ENCODE peak calls at places on chromosomes 11 and 22, in four cellular contexts. One of them, this sample, is unnamed.

GRCh38 chr11:82326853-82327252 is 406.8 kb downstream of the FAM181B start:
- DNase-seq in left ventricle myocardium inferior: no peak
- DNase-seq in dorsolateral prefrontal cortex: no peak
- DNase-seq in glutamatergic neuron: no peak
- DNase-seq in this sample: no peak

GRCh38 chr11:110044226-110044968 is 48.8 kb upstream of the ZC3H12C start:
- DNase-seq in left ventricle myocardium inferior: no peak
- DNase-seq in dorsolateral prefrontal cortex: no peak
- DNase-seq in glutamatergic neuron: no peak
- DNase-seq in this sample: no peak

GRCh38 chr11:129315781-129316579 is 59.7 kb upstream of the BARX2 start:
- DNase-seq in left ventricle myocardium inferior: no peak
- DNase-seq in dorsolateral prefrontal cortex: no peak
- DNase-seq in glutamatergic neuron: no peak
- DNase-seq in this sample: peak; percentile 10

GRCh38 chr11:34886609-34887008 is 29.6 kb downstream of the APIP start:
- DNase-seq in left ventricle myocardium inferior: no peak
- DNase-seq in dorsolateral prefrontal cortex: no peak
- DNase-seq in glutamatergic neuron: no peak
- DNase-seq in this sample: no peak

GRCh38 chr11:31690041-31690440 is 121.1 kb downstream of the PAX6 start:
- DNase-seq in left ventricle myocardium inferior: no peak
- DNase-seq in dorsolateral prefrontal cortex: no peak
- DNase-seq in glutamatergic neuron: no peak
- DNase-seq in this sample: no peak

GRCh38 chr11:86201371-86201770 is 43.2 kb upstream of the EED start:
- DNase-seq in left ventricle myocardium inferior: no peak
- DNase-seq in dorsolateral prefrontal cortex: no peak
- DNase-seq in glutamatergic neuron: no peak
- DNase-seq in this sample: no peak

GRCh38 chr22:37546436-37547248 is 13.6 kb upstream of the CDC42EP1 start:
- DNase-seq in left ventricle myocardium inferior: peak; percentile 78
- DNase-seq in dorsolateral prefrontal cortex: peak; percentile 64
- DNase-seq in glutamatergic neuron: no peak
- DNase-seq in this sample: no peak

GRCh38 chr11:114075891-114076441 is 16.5 kb downstream of the ZBTB16 start:
- DNase-seq in left ventricle myocardium inferior: no peak
- DNase-seq in dorsolateral prefrontal cortex: no peak
- DNase-seq in glutamatergic neuron: peak; percentile 67
- DNase-seq in this sample: peak; percentile 69

GRCh38 chr11:84498016-84498415 is 1129.1 kb downstream of the DLG2 start:
- DNase-seq in left ventricle myocardium inferior: no peak
- DNase-seq in dorsolateral prefrontal cortex: peak; percentile 44
- DNase-seq in glutamatergic neuron: no peak
- DNase-seq in this sample: no peak

GRCh38 chr11:111575748-111576147 is 26.5 kb upstream of the SIK2 start:
- DNase-seq in left ventricle myocardium inferior: no peak
- DNase-seq in dorsolateral prefrontal cortex: no peak
- DNase-seq in glutamatergic neuron: no peak
- DNase-seq in this sample: no peak

GRCh38 chr11:1943977-1944376 is 3.2 kb upstream of the MRPL23 start:
- DNase-seq in left ventricle myocardium inferior: no peak
- DNase-seq in dorsolateral prefrontal cortex: no peak
- DNase-seq in glutamatergic neuron: no peak
- DNase-seq in this sample: peak; percentile 1

GRCh38 chr22:35352214-35353111 is 28.4 kb upstream of the HMOX1 start:
- DNase-seq in left ventricle myocardium inferior: peak; percentile 74
- DNase-seq in dorsolateral prefrontal cortex: peak; percentile 63
- DNase-seq in glutamatergic neuron: peak; percentile 70
- DNase-seq in this sample: peak; percentile 39

GRCh38 chr11:70567680-70568503 is 169.6 kb downstream of the CTTN start:
- DNase-seq in left ventricle myocardium inferior: peak; percentile 55
- DNase-seq in dorsolateral prefrontal cortex: no peak
- DNase-seq in glutamatergic neuron: peak; percentile 16
- DNase-seq in this sample: peak; percentile 31

GRCh38 chr22:38886333-38886732 is 14.3 kb upstream of the CBX6 start:
- DNase-seq in left ventricle myocardium inferior: no peak
- DNase-seq in dorsolateral prefrontal cortex: no peak
- DNase-seq in glutamatergic neuron: no peak
- DNase-seq in this sample: no peak

GRCh38 chr22:49638788-49639187 is 188.9 kb downstream of the BRD1 start:
- DNase-seq in left ventricle myocardium inferior: no peak
- DNase-seq in dorsolateral prefrontal cortex: peak; percentile 56
- DNase-seq in glutamatergic neuron: no peak
- DNase-seq in this sample: no peak

GRCh38 chr22:48926663-48927062 is 901.0 kb downstream of the BRD1 start:
- DNase-seq in left ventricle myocardium inferior: no peak
- DNase-seq in dorsolateral prefrontal cortex: no peak
- DNase-seq in glutamatergic neuron: no peak
- DNase-seq in this sample: no peak

GRCh38 chr11:59429924-59430516 is 3.8 kb upstream of the OR5A2 start:
- DNase-seq in left ventricle myocardium inferior: no peak
- DNase-seq in dorsolateral prefrontal cortex: no peak
- DNase-seq in glutamatergic neuron: no peak
- DNase-seq in this sample: peak; percentile 37

GRCh38 chr11:124945826-124946225 is 8.2 kb upstream of the CCDC15 start:
- DNase-seq in left ventricle myocardium inferior: no peak
- DNase-seq in dorsolateral prefrontal cortex: no peak
- DNase-seq in glutamatergic neuron: no peak
- DNase-seq in this sample: no peak

GRCh38 chr11:64688534-64688982 is 34.4 kb downstream of the NRXN2 start:
- DNase-seq in left ventricle myocardium inferior: peak; percentile 90
- DNase-seq in dorsolateral prefrontal cortex: peak; percentile 92
- DNase-seq in glutamatergic neuron: peak; percentile 96
- DNase-seq in this sample: peak; percentile 99
- TF ChIP-seq CTCF in left ventricle myocardium inferior: peak; percentile 96
- TF ChIP-seq CTCF in dorsolateral prefrontal cortex: peak; percentile 98
- TF ChIP-seq CTCF in glutamatergic neuron: peak; percentile 96
- TF ChIP-seq CTCF in this sample: peak; percentile 96

GRCh38 chr11:40391679-40392078 is 1067.8 kb downstream of the LRRC4C start:
- DNase-seq in left ventricle myocardium inferior: no peak
- DNase-seq in dorsolateral prefrontal cortex: no peak
- DNase-seq in glutamatergic neuron: no peak
- DNase-seq in this sample: no peak

GRCh38 chr11:40387240-40387980 is 1072.0 kb downstream of the LRRC4C start:
- DNase-seq in left ventricle myocardium inferior: no peak
- DNase-seq in dorsolateral prefrontal cortex: no peak
- DNase-seq in glutamatergic neuron: no peak
- DNase-seq in this sample: no peak

GRCh38 chr11:40393511-40393910 is 1065.9 kb downstream of the LRRC4C start:
- DNase-seq in left ventricle myocardium inferior: no peak
- DNase-seq in dorsolateral prefrontal cortex: no peak
- DNase-seq in glutamatergic neuron: no peak
- DNase-seq in this sample: no peak

GRCh38 chr11:40384991-40385390 is 1074.5 kb downstream of the LRRC4C start:
- DNase-seq in left ventricle myocardium inferior: no peak
- DNase-seq in dorsolateral prefrontal cortex: no peak
- DNase-seq in glutamatergic neuron: no peak
- DNase-seq in this sample: no peak

GRCh38 chr11:40388097-40388818 is 1071.2 kb downstream of the LRRC4C start:
- DNase-seq in left ventricle myocardium inferior: no peak
- DNase-seq in dorsolateral prefrontal cortex: no peak
- DNase-seq in glutamatergic neuron: no peak
- DNase-seq in this sample: no peak
- TF ChIP-seq CTCF in left ventricle myocardium inferior: no peak
- TF ChIP-seq CTCF in dorsolateral prefrontal cortex: no peak
- TF ChIP-seq CTCF in glutamatergic neuron: no peak
- TF ChIP-seq CTCF in this sample: no peak

GRCh38 chr11:9761441-9761945 is 97.6 kb downstream of the SWAP70 start:
- DNase-seq in left ventricle myocardium inferior: no peak
- DNase-seq in dorsolateral prefrontal cortex: no peak
- DNase-seq in glutamatergic neuron: no peak
- DNase-seq in this sample: no peak
- TF ChIP-seq CTCF in left ventricle myocardium inferior: no peak
- TF ChIP-seq CTCF in dorsolateral prefrontal cortex: no peak
- TF ChIP-seq CTCF in glutamatergic neuron: no peak
- TF ChIP-seq CTCF in this sample: no peak

DNA sequence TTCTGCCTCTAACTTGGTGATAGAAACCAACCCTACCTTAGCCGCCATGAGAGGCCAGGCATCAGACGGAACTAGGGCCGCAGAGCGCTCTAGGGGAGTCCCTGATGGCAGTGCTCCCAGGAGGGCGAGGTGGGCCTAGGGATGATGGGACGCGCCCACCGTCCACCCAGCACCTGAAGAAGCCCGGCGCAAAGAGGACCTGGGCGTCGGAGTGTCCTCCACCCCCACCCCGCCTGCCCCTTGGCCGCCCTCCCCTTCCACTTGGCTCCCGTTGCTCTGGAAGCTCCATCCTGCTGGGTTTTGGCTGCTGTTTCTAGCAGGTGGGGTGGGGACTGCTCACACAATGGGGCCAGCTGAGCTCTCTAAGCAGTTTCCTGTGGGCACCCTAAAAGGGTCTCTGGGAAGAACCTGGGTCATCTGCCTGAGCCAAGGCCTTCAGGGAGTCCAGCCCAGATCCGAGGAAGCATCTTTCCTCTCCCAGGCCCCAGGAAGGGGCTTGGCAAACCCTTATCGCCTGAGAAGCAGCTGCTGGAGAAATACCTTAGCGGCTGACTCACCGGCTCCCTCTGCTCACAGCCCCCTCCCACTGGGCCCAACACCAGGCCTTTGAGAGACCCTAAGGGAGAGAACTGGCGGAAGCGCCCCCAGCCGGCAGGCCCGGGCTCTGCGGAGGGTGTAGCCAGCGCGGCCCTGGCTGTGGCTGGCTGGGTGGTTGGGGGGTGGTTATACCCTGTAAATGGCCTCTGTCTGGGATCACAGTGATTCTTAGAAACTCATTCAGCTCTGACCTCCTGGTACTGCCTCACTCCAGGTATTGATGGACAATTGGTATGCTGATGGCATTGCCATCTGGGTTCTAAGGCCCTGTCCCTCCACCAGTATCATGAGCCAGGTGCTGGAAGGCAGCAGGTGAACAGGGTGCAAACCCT is 19.3 kb downstream of the CREB3L1 start:
- DNase-seq in left ventricle myocardium inferior: peak; percentile 57
- DNase-seq in dorsolateral prefrontal cortex: no peak
- DNase-seq in glutamatergic neuron: peak; percentile 79
- DNase-seq in this sample: peak; percentile 72
- TF ChIP-seq CTCF in left ventricle myocardium inferior: peak; percentile 63
- TF ChIP-seq CTCF in dorsolateral prefrontal cortex: peak; percentile 44
- TF ChIP-seq CTCF in glutamatergic neuron: peak; percentile 52
- TF ChIP-seq CTCF in this sample: peak; percentile 45

GRCh38 chr11:10302744-10303557 is 1.9 kb upstream of the ADM start:
- DNase-seq in left ventricle myocardium inferior: peak; percentile 89
- DNase-seq in dorsolateral prefrontal cortex: peak; percentile 67
- DNase-seq in glutamatergic neuron: peak; percentile 57
- DNase-seq in this sample: peak; percentile 61
- TF ChIP-seq CTCF in left ventricle myocardium inferior: peak; percentile 12
- TF ChIP-seq CTCF in dorsolateral prefrontal cortex: peak; percentile 17
- TF ChIP-seq CTCF in glutamatergic neuron: no peak
- TF ChIP-seq CTCF in this sample: no peak

DNA sequence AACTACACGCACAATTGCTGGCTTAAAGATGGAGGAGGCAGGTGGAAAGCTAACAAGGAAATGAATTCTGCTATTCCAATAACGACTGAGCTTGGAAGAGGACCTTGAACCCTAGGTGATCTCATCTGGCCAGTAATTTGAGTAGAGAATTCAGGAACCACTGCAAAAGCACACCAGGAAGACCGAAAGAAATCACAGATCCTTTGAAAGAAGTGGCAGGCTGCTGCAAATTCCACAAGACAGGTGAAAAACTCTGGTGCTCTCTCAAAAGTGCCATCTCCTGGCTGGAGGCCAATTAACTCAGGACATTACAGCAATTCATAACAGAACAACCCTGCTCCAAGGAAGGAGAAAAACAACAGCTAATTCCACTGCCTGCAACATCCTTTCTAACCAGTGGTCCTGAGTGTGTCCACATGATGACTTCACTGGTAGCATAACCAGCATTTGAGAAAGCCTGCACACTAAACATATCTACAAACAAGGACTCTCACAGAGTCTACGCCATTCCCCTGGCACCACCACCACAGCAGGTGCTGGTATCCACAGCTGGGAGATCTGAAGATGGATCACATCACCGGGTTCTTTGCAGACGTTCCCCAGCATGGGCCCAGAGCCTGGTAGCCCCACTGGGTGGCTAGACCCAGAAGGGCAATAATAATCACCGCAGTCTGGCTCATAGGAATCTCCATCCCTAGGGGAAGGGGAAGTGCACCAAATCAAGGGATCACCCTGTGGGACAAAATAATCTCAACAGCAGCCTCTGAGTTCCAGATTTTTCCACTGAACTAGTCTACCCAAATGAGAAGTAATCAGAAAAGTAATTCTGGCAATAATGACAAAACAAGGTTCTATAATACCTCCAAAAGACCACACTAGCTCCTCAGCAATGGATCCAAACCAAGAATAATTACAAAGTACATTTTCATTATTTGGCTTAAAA is 44.9 kb upstream of the CLTCL1 start:
- DNase-seq in left ventricle myocardium inferior: no peak
- DNase-seq in dorsolateral prefrontal cortex: no peak
- DNase-seq in glutamatergic neuron: no peak
- DNase-seq in this sample: no peak
- TF ChIP-seq CTCF in left ventricle myocardium inferior: no peak
- TF ChIP-seq CTCF in dorsolateral prefrontal cortex: no peak
- TF ChIP-seq CTCF in glutamatergic neuron: no peak
- TF ChIP-seq CTCF in this sample: no peak

GRCh38 chr11:127649071-127649470 is 648.5 kb upstream of the KIRREL3 start:
- DNase-seq in left ventricle myocardium inferior: no peak
- DNase-seq in dorsolateral prefrontal cortex: no peak
- DNase-seq in glutamatergic neuron: no peak
- DNase-seq in this sample: no peak
- TF ChIP-seq CTCF in left ventricle myocardium inferior: no peak
- TF ChIP-seq CTCF in dorsolateral prefrontal cortex: no peak
- TF ChIP-seq CTCF in glutamatergic neuron: no peak
- TF ChIP-seq CTCF in this sample: no peak